ENCODE peak calls at places on chromosomes 13 and 19, in five cellular contexts. M, U, T, R and H are unnamed samples.
A peak's percentile ranks its signal among the peaks of the same experiment; 100 is the strongest.

GRCh38 chr19:2353159-2353894 is 6.7 kb upstream of the TMPRSS9 start:
- DNase-seq in M (no peak), R (no peak), U (no peak), T (no peak), H (no peak)

GRCh38 chr19:16161848-16162247 is 11.5 kb downstream of the CIB3 start:
- DNase-seq in M (no peak), U (no peak), T (no peak), R (no peak), H (no peak)

GRCh38 chr19:58252102-58252685 is 23.5 kb downstream of the ZNF544 start:
- DNase-seq in R (peak; percentile 75), M (no peak), T (no peak), U (peak; percentile 3), H (no peak)

GRCh38 chr13:29752175-29752574 is 98.2 kb downstream of the UBL3 start:
- DNase-seq in R (no peak), U (no peak), M (no peak), T (no peak), H (no peak)

GRCh38 chr13:98068511-98068910 is 74.4 kb upstream of the FARP1 start:
- DNase-seq in T (no peak), U (no peak), R (peak; percentile 27), M (no peak), H (no peak)

GRCh38 chr19:35559281-35559659 is 4.2 kb downstream of the ATP4A start:
- DNase-seq in M (no peak), U (no peak), T (no peak), R (no peak), H (no peak)

GRCh38 chr19:7605490-7606222 is 10.0 kb downstream of the CAMSAP3 start:
- DNase-seq in U (no peak), R (peak; percentile 83), T (no peak), M (no peak), H (no peak)

GRCh38 chr13:98162935-98163334 is 14.1 kb downstream of the RNF113B start:
- DNase-seq in M (no peak), T (no peak), U (no peak), R (no peak), H (no peak)

GRCh38 chr13:106291006-106291405 is 244.5 kb downstream of the EFNB2 start:
- DNase-seq in T (no peak), U (no peak), M (no peak), R (no peak), H (no peak)

GRCh38 chr13:51396352-51396751 is 56.5 kb downstream of the INTS6 start:
- DNase-seq in R (no peak), M (no peak), U (no peak), T (no peak), H (no peak)

GRCh38 chr19:15641901-15642491 is 1.3 kb downstream of the CYP4F3 start:
- DNase-seq in U (no peak), T (no peak), M (peak; percentile 90), R (no peak), H (no peak)